ENCODE peak calls at places on chromosomes 5 and 9, in seven cellular contexts. L is SK-N-SH, Z is H9, Y is BE2C, G is tibial nerve, F is sigmoid colon, U is AG04450. W is an unnamed sample.
A peak's percentile ranks its signal among the peaks of the same experiment; 100 is the strongest.

GRCh38 chr5:120504057-120504456 is 40.0 kb downstream of the PRR16 start:
- DNase-seq in G (no peak), L (no peak), F (no peak), U (no peak), Y (no peak), Z (no peak), W (no peak)

GRCh38 chr9:6334305-6334704 is 6.1 kb downstream of the TPD52L3 start:
- DNase-seq in Z (no peak), G (no peak), Y (no peak), U (no peak), L (no peak), F (no peak), W (no peak)

GRCh38 chr9:18985464-18985951 is 47.5 kb downstream of the SAXO1 start:
- DNase-seq in Z (no peak), G (no peak), F (no peak), U (no peak), L (no peak), Y (no peak), W (no peak)

GRCh38 chr9:37925786-37926736 is 22.1 kb upstream of the SLC25A51 start:
- DNase-seq in U (no peak), Y (no peak), L (no peak), G (no peak), F (no peak), Z (no peak), W (peak; percentile 88)

GRCh38 chr9:2923810-2924768 is 80.2 kb upstream of the PUM3 start:
- DNase-seq in F (no peak), L (no peak), Y (no peak), Z (peak; percentile 39), G (no peak), U (no peak), W (no peak)

GRCh38 chr9:136241540-136241939 is 4.1 kb downstream of the QSOX2 start:
- DNase-seq in G (no peak), L (no peak), Z (no peak), F (no peak), Y (no peak), U (no peak), W (no peak)

GRCh38 chr9:135526089-135526729 is 5.0 kb downstream of the LCN1 start:
- DNase-seq in G (no peak), Z (peak; percentile 15), Y (no peak), F (peak; percentile 35), U (no peak), L (no peak), W (peak; percentile 58)

GRCh38 chr5:63822633-63823032 is 139.6 kb downstream of the HTR1A start:
- DNase-seq in L (no peak), F (no peak), Y (no peak), G (no peak), Z (no peak), U (no peak), W (no peak)

GRCh38 chr9:18707078-18707477 is 233.1 kb downstream of the ADAMTSL1 start:
- DNase-seq in Y (no peak), F (no peak), L (peak; percentile 39), G (peak; percentile 19), U (no peak), Z (no peak), W (no peak)

GRCh38 chr9:132648283-132648682 is 21.5 kb downstream of the DDX31 start:
- DNase-seq in L (no peak), Z (no peak), F (no peak), U (no peak), Y (no peak), G (no peak), W (no peak)

GRCh38 chr9:132646726-132647125 is 23.1 kb downstream of the DDX31 start:
- DNase-seq in F (no peak), L (no peak), G (no peak), Z (no peak), U (no peak), Y (no peak), W (no peak)

GRCh38 chr9:132647355-132647754 is 22.4 kb downstream of the DDX31 start:
- DNase-seq in G (no peak), F (no peak), U (peak; percentile 96), L (no peak), Z (no peak), Y (no peak), W (peak; percentile 80)

GRCh38 chr9:132648685-132649084 is 21.1 kb downstream of the DDX31 start:
- DNase-seq in U (no peak), Z (no peak), Y (no peak), L (no peak), F (no peak), G (no peak), W (no peak)

DNA sequence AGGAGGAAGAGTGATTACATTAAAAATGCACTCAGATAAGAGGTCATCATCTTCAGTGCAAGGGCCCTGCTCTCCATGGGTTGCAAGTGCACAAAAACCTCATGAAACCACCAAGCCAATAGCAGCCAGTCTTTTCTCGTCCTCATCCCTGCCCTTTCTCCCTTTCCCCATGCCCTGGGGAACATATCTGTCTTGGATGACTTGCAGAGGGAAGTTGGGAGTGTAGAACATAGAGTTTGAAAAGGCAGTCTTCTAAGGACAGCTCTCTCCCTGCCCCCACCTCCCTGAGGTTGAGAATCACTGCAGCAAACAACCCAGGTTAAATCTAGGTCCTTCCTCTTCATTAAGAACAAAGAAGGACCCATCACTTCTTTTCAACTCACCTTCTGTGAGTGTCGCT is 22.0 kb downstream of the DDX31 start:
- DNase-seq in F (no peak), U (no peak), Z (no peak), L (no peak), Y (no peak), G (no peak), W (no peak)
- H3K27me3 ChIP-seq in F (no peaks in the 10 kb centered on the region), U (no peaks in the 10 kb centered on the region), Z (no peaks in the 10 kb centered on the region), L (no peaks in the 10 kb centered on the region), Y (no peaks in the 10 kb centered on the region), G (no peaks in the 10 kb centered on the region), W (no peaks in the 10 kb centered on the region)

DNA sequence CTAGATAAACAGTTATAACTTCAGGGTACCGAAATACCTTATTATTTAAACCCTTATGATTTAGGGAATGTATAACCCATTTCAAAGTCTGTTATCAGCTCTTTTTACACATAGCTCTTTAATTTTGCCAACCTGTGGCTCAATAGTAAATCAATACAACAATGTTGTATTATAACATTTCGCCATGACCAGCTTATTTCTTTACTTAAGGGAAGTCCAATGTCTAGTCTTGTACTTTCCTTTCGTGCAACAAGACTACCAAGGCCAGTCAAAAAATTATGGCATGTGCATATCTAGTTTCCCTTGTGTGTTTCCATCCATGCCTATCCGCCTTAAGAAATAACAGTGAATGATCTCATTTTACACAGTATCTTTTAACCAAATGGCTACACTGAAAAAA is 239.4 kb upstream of the RPS23 start:
- DNase-seq in U (no peak), Y (no peak), G (no peak), L (no peak), F (no peak), Z (no peak), W (no peak)
- TF ChIP-seq CTCF in U (no peak), Y (no peak), G (no peak), L (no peak), F (no peak), Z (no peak), W (no peak)

GRCh38 chr5:14871084-14871572 is 450 bp downstream of the ANKH start:
- DNase-seq in Y (peak; percentile 18), L (no peak), G (no peak), F (peak; percentile 68), U (no peak), Z (no peak), W (peak; percentile 67)

GRCh38 chr5:14871573-14872069 is at the start of gene ANKH:
- DNase-seq in Z (peak; percentile 72), G (peak; percentile 44), U (peak; percentile 16), Y (peak; percentile 89), F (peak; percentile 88), L (peak; percentile 94), W (peak; percentile 98)

GRCh38 chr5:14868771-14869170 is 2.8 kb downstream of the ANKH start:
- DNase-seq in Z (no peak), F (no peak), L (no peak), Y (no peak), U (no peak), G (no peak), W (no peak)

GRCh38 chr5:14869286-14870164 is 2.1 kb downstream of the ANKH start:
- DNase-seq in U (no peak), Y (peak; percentile 19), F (no peak), L (no peak), Z (no peak), G (no peak), W (peak; percentile 53)

DNA sequence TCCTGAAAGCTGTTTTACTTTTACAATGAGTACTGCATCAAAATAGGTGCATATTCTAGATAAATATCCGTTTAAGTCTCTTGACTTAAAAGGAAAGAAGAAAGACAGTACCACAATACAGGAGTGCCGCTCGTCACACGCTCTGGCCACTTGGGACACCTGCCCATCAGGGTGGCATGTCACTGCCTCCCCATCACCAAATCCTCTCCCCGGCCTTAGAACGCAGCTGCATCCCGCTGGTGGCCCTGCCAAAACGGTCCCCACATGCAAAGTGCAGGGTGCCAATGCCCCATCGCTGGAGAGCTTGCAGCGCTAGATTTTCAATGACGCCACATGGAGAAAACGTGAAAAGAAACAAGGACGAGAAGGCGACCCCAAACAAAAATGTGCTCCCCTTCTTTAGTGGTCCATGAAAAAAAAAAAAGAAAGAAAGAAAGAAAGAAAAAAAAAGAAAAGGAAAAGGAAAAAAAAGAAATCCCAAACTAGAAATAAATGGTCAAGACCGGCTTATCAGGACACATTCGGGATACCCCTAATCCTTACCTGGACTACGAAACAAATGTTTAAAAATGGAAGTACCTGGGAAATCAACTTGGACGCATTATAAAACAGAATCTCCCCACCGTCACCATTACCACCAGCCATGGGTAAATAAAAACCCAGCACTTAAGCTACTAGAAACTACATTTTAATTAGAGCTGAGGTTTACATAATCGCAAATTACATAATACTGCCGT is 1.1 kb downstream of the ANKH start:
- DNase-seq in G (no peak), Y (no peak), Z (no peak), U (no peak), F (no peak), L (peak; percentile 49), W (peak; percentile 64)
- H3K27me3 ChIP-seq in G (no peaks in the 10 kb centered on the region), Y (no peaks in the 10 kb centered on the region), Z (peaks cover 7% of the 10 kb centered on the region), U (no peaks in the 10 kb centered on the region), F (no peaks in the 10 kb centered on the region), L (no peaks in the 10 kb centered on the region), W (no peaks in the 10 kb centered on the region)

DNA sequence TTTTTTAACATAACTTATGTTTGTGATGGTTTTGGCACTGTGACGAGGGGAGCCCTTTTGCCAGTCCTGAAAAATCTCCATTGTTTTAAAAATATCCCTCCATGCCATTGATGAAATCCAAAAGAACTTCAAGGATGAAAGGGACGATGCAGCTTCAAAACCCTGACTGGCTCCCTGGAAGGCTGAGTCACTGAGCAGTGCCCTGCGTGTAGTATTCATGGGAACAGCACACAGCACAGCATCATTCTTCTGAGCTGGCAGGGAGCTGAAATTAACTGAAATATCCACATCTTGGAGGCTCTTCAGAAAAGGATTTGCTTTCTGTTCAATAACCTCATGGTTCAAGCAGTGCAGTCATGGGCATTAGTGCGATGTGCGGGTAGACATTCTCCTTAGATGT is 29.7 kb downstream of the PDE4D start:
- DNase-seq in Y (no peak), U (no peak), L (no peak), G (no peak), F (no peak), Z (no peak), W (peak; percentile 38)
- TF ChIP-seq CTCF in Y (no peak), U (no peak), L (no peak), G (no peak), F (no peak), Z (no peak), W (no peak)

GRCh38 chr5:88683506-88684135 is 199.4 kb downstream of the MEF2C start:
- DNase-seq in Z (peak; percentile 88), F (no peak), L (peak; percentile 75), Y (peak; percentile 48), G (no peak), U (no peak), W (no peak)
- H3K27me3 ChIP-seq in Z (peaks cover 88% of the 10 kb centered on the region), F (peaks cover 99% of the 10 kb centered on the region), L (peaks cover 94% of the 10 kb centered on the region), Y (peaks cover 99% of the 10 kb centered on the region), G (peaks cover 99% of the 10 kb centered on the region), U (peaks cover 97% of the 10 kb centered on the region), W (peaks cover 100% of the 10 kb centered on the region)

GRCh38 chr9:128881884-128882676 is at the start of the genes KYAT1 and LRRC8A:
- DNase-seq in U (peak; percentile 79), F (peak; percentile 98), L (peak; percentile 95), G (peak; percentile 97), Y (peak; percentile 98), Z (peak; percentile 97), W (peak; percentile 99)
- TF ChIP-seq CTCF in U (no peak), F (no peak), L (no peak), G (peak; percentile 15), Y (no peak), Z (no peak), W (no peak)